ENCODE peak calls at places on chromosomes 4 and X, in five cellular contexts. S is heart left ventricle, F is GM23248, M is MM.1S, I is SK-N-SH. G is an unnamed sample.

GRCh38 chr4:47640911-47641310 is 155.8 kb downstream of the ATP10D start:
- DNase-seq in S (no peak), F (peak), M (no peak), I (no peak), G (no peak)

GRCh38 chr4:141684785-141685184 is 48.4 kb downstream of the IL15 start:
- DNase-seq in S (no peak), F (peak), M (no peak), I (no peak), G (no peak)

GRCh38 chr4:6095023-6095817 is 77.0 kb upstream of the C4orf50 start:
- DNase-seq in S (no peak), F (peak), M (no peak), I (no peak), G (no peak)

GRCh38 chrX:1452497-1453389 is at the start of gene ASMTL:
- DNase-seq in S (peak), F (peak), M (peak), I (peak), G (peak)

GRCh38 chrX:42384956-42385355 is 393.0 kb downstream of the PPP1R2C start:
- DNase-seq in S (no peak), F (no peak), M (no peak), I (no peak), G (no peak)

GRCh38 chrX:123087326-123087725 is 96.8 kb upstream of the GRIA3 start:
- DNase-seq in S (no peak), F (peak), M (no peak), I (no peak), G (no peak)

GRCh38 chr4:74796631-74797030 is 2.3 kb upstream of the BTC start:
- DNase-seq in S (no peak), F (no peak), M (no peak), I (no peak), G (no peak)

GRCh38 chr4:184267673-184268573 is 50.2 kb upstream of the ENPP6 start:
- DNase-seq in S (no peak), F (peak), M (peak), I (no peak), G (peak)

GRCh38 chr4:80619070-80619674 is 283.6 kb downstream of the CFAP299 start:
- DNase-seq in S (no peak), F (peak), M (peak), I (no peak), G (no peak)

GRCh38 chr4:41256740-41257256 is at the start of gene UCHL1:
- DNase-seq in S (no peak), F (peak), M (peak), I (peak), G (no peak)

GRCh38 chr4:111187108-111187507 is 564.2 kb upstream of the PITX2 start:
- DNase-seq in S (no peak), F (no peak), M (no peak), I (no peak), G (no peak)

GRCh38 chr4:113122066-113122465 is 72.6 kb downstream of the ANK2 start:
- DNase-seq in S (no peak), F (no peak), M (no peak), I (no peak), G (no peak)

GRCh38 chr4:78622253-78622979 is 70.8 kb downstream of the ANXA3 start:
- DNase-seq in S (no peak), F (peak), M (no peak), I (no peak), G (no peak)

GRCh38 chrX:131067216-131067615 is 9.1 kb downstream of the ARHGAP36 start:
- DNase-seq in S (no peak), F (no peak), M (no peak), I (no peak), G (no peak)

GRCh38 chrX:104696667-104697066 is 130.7 kb downstream of the IL1RAPL2 start:
- DNase-seq in S (no peak), F (no peak), M (no peak), I (no peak), G (no peak)
- H3K4me3 ChIP-seq in S (no peak), F (no peak), M (no peak), I (no peak), G (no peak)

GRCh38 chrX:153882557-153882956 is 3.4 kb downstream of the L1CAM start:
- DNase-seq in S (peak), F (no peak), M (no peak), I (no peak), G (no peak)

GRCh38 chrX:153879741-153880439 is 6.1 kb downstream of the L1CAM start:
- DNase-seq in S (no peak), F (no peak), M (no peak), I (no peak), G (no peak)

GRCh38 chrX:153880440-153880815 is 5.5 kb downstream of the L1CAM start:
- DNase-seq in S (peak), F (no peak), M (no peak), I (peak), G (no peak)

GRCh38 chrX:153882086-153882498 is 3.9 kb downstream of the L1CAM start:
- DNase-seq in S (peak), F (peak), M (no peak), I (peak), G (no peak)

GRCh38 chrX:153881281-153881680 is 4.7 kb downstream of the L1CAM start:
- DNase-seq in S (peak), F (no peak), M (no peak), I (no peak), G (no peak)
- H3K27ac ChIP-seq in S (peak), F (no peak), M (no peak), I (no peak), G (no peak)

GRCh38 chr4:73347497-73347896 is 56.6 kb upstream of the ALB start:
- DNase-seq in S (no peak), F (no peak), M (no peak), I (no peak), G (no peak)

GRCh38 chr4:73345399-73345975 is 58.6 kb upstream of the ALB start:
- DNase-seq in S (no peak), F (no peak), M (no peak), I (no peak), G (no peak)

GRCh38 chr4:73341454-73341853 is 62.6 kb upstream of the ALB start:
- DNase-seq in S (no peak), F (peak), M (peak), I (peak), G (no peak)

GRCh38 chr4:73343432-73343831 is 60.7 kb upstream of the ALB start:
- DNase-seq in S (no peak), F (peak), M (no peak), I (no peak), G (no peak)

DNA sequence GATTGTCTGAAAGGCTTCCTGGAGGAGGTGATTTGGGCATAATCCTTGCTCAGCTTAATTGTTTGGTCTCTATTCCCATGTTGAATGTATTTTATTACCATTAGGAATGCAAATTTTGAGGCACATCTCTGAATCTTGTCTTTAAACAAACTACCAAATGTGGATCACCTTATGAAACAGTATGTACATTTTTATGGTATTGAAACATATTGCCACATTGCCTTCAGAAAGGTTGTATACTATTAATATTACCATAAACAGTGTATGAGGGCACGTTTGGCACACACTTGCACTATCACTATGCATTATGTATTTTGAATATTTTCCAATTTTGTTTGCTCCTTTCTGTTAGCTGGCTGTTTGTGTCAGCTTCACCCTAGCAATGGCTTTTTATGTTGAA is 60.0 kb upstream of the ALB start:
- DNase-seq in S (no peak), F (no peak), M (no peak), I (no peak), G (no peak)
- H3K4me3 ChIP-seq in S (no peak), F (no peak), M (no peak), I (no peak), G (no peak)

GRCh38 chr4:1520145-1520661 is 114.0 kb upstream of the NKX1-1 start:
- DNase-seq in S (peak), F (no peak), M (no peak), I (no peak), G (no peak)
- H3K27ac ChIP-seq in S (peak), F (no peak), M (no peak), I (no peak), G (no peak)

GRCh38 chr4:108556588-108557200 is 63.7 kb upstream of the RPL34 start:
- DNase-seq in S (no peak), F (no peak), M (no peak), I (no peak), G (no peak)

GRCh38 chr4:108559067-108559793 is 61.1 kb upstream of the RPL34 start:
- DNase-seq in S (no peak), F (no peak), M (no peak), I (no peak), G (no peak)

GRCh38 chr4:108560624-108561023 is 59.8 kb upstream of the RPL34 start:
- DNase-seq in S (no peak), F (no peak), M (no peak), I (no peak), G (no peak)

GRCh38 chr4:108559911-108560310 is 60.5 kb upstream of the RPL34 start:
- DNase-seq in S (no peak), F (no peak), M (no peak), I (no peak), G (no peak)

DNA sequence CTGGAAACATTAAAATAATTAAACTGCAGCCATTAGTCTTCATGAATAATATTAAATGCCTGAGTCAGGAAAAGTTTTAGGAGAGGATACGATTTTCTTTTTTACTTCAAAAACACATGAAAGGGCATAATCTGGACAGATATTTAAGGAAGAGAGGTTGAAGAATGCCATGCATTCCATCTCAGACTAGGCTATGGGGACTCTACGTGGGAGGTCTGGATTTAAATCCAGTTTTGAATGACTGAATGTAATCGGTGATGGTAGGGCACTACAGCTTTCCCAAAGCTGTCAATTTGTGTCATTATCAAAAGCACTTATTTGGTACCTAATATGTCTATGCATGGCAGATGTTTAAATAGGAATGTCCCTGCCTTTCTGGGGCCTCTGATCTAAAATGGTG is 59.3 kb upstream of the RPL34 start:
- DNase-seq in S (no peak), F (no peak), M (no peak), I (no peak), G (no peak)
- H3K4me3 ChIP-seq in S (no peak), F (no peak), M (no peak), I (no peak), G (no peak)

DNA sequence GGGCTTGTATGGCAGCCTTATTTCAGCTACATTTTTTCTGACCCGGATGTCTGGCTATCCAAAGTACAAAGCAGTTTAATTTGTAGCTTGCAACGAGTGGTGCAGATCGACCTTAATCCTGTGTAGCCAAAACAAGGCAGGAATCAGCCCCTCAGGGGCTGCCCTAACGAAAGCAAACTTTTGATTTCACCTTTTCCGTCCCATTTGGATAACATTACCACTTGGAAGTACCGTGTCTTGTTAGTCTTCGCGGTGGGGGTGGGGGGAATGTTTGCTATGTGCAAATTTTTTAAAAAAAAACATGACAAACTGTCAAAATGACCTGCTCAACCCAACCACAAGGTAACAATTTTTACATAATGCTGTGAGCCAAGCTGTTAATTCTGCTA is 766 bp upstream of the DNAJB14 start:
- DNase-seq in S (no peak), F (peak), M (peak), I (no peak), G (no peak)
- H3K27ac ChIP-seq in S (peak), F (peak), M (peak), I (peak), G (peak)

GRCh38 chr4:56910172-56910967 is 2.7 kb downstream of the REST start:
- DNase-seq in S (no peak), F (peak), M (no peak), I (no peak), G (no peak)
- H3K4me3 ChIP-seq in S (no peak), F (peak), M (peak), I (peak), G (peak)

G was measured in naive thymus-derived CD4-positive, alpha-beta T cell.